ENCODE peak calls at places on chromosome 1, in five cellular contexts. Y is heart left ventricle, U is ovary, I is lower leg skin, T is body of pancreas. V is an unnamed sample.

GRCh38 chr1:87000460-87000859 is 86.0 kb downstream of the HS2ST1 start:
- DNase-seq in Y (no peak), U (no peak), I (no peak), T (no peak), V (no peak)

GRCh38 chr1:234585333-234586055 is 24.5 kb downstream of the IRF2BP2 start:
- DNase-seq in Y (no peak), U (no peak), I (no peak), T (no peak), V (no peak)

GRCh38 chr1:93839307-93839706 is 39.7 kb downstream of the DNTTIP2 start:
- DNase-seq in Y (no peak), U (no peak), I (no peak), T (no peak), V (no peak)

GRCh38 chr1:91803847-91804545 is 82.0 kb downstream of the TGFBR3 start:
- DNase-seq in Y (no peak), U (no peak), I (no peak), T (peak), V (no peak)

GRCh38 chr1:109351457-109351856 is 44.6 kb upstream of the MYBPHL start:
- DNase-seq in Y (no peak), U (no peak), I (no peak), T (no peak), V (no peak)

GRCh38 chr1:41678141-41678878 is 193.8 kb upstream of the EDN2 start:
- DNase-seq in Y (peak), U (no peak), I (no peak), T (peak), V (peak)

GRCh38 chr1:119279441-119280415 is 88.9 kb upstream of the HAO2 start:
- DNase-seq in Y (no peak), U (peak), I (no peak), T (no peak), V (no peak)

GRCh38 chr1:60678802-60679201 is 403.6 kb upstream of the NFIA start:
- DNase-seq in Y (no peak), U (no peak), I (no peak), T (no peak), V (no peak)

GRCh38 chr1:223106856-223107255 is 36.2 kb downstream of the TLR5 start:
- DNase-seq in Y (no peak), U (no peak), I (no peak), T (no peak), V (no peak)

GRCh38 chr1:158095737-158096335 is 84.9 kb upstream of the CD1D start:
- DNase-seq in Y (no peak), U (no peak), I (no peak), T (peak), V (no peak)

GRCh38 chr1:218380125-218380977 is 35.2 kb downstream of the TGFB2 start:
- DNase-seq in Y (no peak), U (no peak), I (peak), T (peak), V (peak)

GRCh38 chr1:61640531-61641125 is 84.3 kb downstream of the TM2D1 start:
- DNase-seq in Y (no peak), U (no peak), I (peak), T (no peak), V (no peak)

GRCh38 chr1:154324241-154324640 is 1.1 kb upstream of the ATP8B2 start:
- DNase-seq in Y (no peak), U (peak), I (no peak), T (no peak), V (no peak)
- H3K4me3 ChIP-seq in Y (peak), U (peak), I (no peak), T (no peak), V (no peak)

GRCh38 chr1:46491500-46492268 is 2.0 kb downstream of the DMBX1 start:
- DNase-seq in Y (no peak), U (no peak), I (no peak), T (no peak), V (no peak)

GRCh38 chr1:46489169-46489637 is 433 bp upstream of the DMBX1 start:
- DNase-seq in Y (peak), U (no peak), I (no peak), T (no peak), V (no peak)

GRCh38 chr1:46488343-46489168 is 1.1 kb upstream of the DMBX1 start:
- DNase-seq in Y (peak), U (no peak), I (no peak), T (no peak), V (no peak)

GRCh38 chr1:46490603-46491499 is 1.2 kb downstream of the DMBX1 start:
- DNase-seq in Y (peak), U (no peak), I (no peak), T (no peak), V (no peak)

GRCh38 chr1:46489638-46490602 is at the start of gene DMBX1:
- DNase-seq in Y (peak), U (no peak), I (no peak), T (peak), V (no peak)
- TF ChIP-seq POLR2A in Y (no peak), U (no peak), I (no peak), T (no peak), V (no peak)

DNA sequence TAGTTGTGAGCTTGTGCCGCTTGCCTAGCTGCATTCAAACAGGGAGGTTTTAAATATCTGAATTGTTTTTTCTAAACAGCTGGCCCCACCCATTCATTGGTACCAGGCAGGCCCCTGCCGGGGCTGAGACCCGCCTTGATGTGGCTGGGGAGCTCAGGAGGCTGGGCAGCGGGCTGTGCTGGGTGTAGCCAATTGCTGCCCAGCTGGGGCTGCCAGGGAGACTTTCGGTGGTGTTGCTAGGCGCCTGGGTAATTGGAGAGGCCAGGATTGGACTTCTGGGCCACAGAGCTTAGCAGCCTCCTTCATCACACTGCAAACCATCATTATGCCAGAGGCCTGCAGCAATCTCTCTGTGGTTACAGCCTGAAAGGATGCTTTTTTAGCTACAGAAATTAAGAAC is 12.2 kb downstream of the RHBDL2 start:
- DNase-seq in Y (no peak), U (no peak), I (no peak), T (peak), V (no peak)
- H3K4me3 ChIP-seq in Y (no peak), U (no peak), I (no peak), T (no peak), V (no peak)

DNA sequence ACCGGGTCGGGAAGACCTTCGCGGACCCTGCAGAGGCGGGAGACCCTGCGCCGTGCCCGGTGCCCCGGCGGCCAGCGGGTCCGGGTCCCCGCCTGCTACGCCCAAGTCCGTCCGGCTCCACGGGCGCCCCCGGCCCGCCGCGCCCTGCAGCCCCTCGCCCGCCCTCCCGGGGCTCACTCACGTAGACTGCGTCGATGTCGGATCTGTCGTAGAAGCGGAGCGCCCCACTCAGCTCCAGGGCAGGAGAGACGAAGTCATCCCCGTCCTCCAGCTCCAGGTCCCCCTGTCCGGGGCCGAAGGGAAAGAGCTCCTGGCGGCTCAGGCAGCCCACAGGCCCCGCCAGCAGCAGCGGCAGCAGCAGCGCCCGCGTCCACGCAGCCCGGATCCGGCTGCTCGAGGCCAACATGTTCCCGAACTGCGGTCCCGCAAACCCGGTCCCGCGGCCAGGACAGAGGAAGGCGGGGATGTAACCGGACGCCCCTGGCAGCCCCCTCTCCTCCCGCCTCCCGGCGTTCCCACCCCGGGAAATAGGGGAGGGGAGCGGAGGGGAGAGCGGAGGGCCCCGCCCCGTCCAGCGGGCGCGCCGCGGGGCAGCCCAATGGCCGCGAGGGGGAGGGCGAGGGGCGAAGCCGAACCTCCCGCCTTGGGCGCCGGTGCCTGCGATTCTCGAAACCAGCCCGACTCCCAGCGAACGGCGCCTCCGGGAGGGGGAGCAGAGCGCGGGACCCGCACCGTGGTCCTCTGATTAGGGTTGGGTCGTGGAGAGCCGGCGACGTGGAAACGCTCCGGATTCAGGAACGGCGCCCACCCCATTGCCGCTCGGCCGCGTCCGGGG is at the start of gene NID1:
- DNase-seq in Y (peak), U (peak), I (peak), T (peak), V (peak)
- TF ChIP-seq POLR2A in Y (peak), U (peak), I (no peak), T (peak), V (peak)

DNA sequence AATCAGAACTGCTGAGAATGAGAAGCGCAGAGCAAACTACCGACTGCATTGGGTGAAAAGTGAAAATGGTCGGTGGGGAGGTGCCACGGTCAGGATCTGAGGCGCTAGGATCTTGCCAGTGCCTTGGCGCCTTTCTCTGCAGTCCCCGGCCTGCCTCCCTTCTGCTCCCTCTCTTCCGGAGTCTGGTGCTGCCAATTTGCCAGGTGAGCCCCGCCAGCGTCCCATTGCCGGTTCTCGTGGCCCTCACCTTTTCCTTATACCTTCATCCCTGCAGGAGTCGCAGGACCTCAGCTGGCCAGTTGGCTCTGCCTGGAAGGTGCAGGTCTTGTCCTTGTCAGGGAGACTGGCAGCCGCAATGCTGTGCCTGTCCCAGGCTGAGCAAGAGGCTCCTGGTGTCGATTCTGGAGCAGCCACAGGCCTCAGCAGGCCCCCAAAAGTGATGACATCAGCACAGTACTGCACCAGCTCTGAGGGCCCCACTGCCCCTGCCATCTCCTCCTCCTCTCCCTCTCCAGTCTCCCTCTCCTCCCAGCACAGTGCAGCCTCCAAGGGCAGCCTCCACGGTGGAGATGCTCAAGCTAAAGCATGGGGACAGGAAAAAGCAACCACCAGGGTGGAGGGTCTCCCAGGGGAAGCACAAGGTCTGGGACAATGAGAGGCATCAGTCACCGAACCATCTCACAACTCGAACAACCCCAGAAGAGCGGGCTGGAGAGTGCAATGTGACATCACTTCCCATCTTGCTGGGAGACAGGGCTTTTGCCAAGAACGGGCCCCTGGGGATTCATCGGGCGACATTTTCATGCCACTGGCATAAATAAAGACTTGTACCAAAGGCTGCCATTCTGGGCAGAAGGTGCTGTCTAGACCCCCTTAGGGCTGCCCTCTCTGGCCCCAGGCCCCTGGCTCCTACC is 37.1 kb upstream of the H6PD start:
- DNase-seq in Y (no peak), U (no peak), I (no peak), T (no peak), V (no peak)
- H3K4me3 ChIP-seq in Y (peak), U (no peak), I (no peak), T (no peak), V (no peak)

GRCh38 chr1:203776636-203777035 is 11.7 kb downstream of the LAX1 start:
- DNase-seq in Y (no peak), U (no peak), I (no peak), T (peak), V (no peak)
- TF ChIP-seq POLR2A in Y (no peak), U (no peak), I (no peak), T (no peak), V (no peak)

DNA sequence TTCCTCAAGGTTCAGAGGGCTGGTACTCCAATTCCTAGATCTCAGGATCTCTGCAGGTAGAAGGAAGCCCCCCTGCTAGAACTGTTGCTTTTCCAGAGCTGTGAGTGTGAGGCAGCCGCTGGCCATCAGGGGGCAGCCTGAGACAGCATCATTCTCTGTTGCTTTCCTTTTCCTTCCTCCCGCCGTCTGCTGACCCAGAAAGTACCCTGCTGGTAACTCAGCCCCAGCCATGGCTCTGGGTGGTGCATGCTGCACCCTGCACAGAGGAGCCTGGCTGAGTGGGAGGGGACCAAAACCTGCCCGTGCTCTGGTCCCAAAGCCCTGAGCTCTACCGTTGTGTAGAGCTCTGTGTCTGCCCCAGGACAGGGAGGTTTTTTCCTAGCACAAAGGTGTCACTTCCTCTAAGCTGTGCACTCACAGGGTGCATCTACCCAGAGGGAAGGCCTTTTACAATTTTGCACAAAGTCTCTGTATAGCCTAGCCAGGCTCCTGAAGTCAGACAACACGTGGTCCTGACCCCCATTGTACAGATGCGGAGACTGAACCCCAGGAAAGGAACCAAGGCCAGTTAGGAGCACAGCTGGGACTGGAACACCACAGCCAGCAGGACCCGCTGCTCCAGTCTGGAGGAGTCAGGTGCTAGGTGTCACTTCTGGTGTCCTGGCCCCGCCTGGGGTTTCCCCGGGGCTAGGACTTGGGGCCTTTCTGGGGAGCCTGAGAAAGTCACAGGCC is 5.6 kb upstream of the FAM131C start:
- DNase-seq in Y (peak), U (peak), I (peak), T (peak), V (peak)
- H3K4me3 ChIP-seq in Y (no peak), U (no peak), I (no peak), T (no peak), V (no peak)

GRCh38 chr1:52233463-52233862 is 91.6 kb downstream of the ZFYVE9 start:
- DNase-seq in Y (no peak), U (no peak), I (no peak), T (no peak), V (no peak)
- TF ChIP-seq POLR2A in Y (no peak), U (no peak), I (no peak), T (no peak), V (no peak)

GRCh38 chr1:101308935-101309333 is 72.1 kb downstream of the S1PR1 start:
- DNase-seq in Y (no peak), U (no peak), I (no peak), T (no peak), V (no peak)
- H3K4me3 ChIP-seq in Y (no peak), U (no peak), I (no peak), T (no peak), V (peak)